ENCODE peak calls at places on chromosomes 2 and 18, in four cellular contexts. U, Y, C and J are unnamed samples.

GRCh38 chr2:216549926-216550690 is 51.5 kb downstream of the RPL37A start:
- ATAC-seq in U (no peak), Y (no peak), C (no peak), J (no peak)

GRCh38 chr2:176504431-176504830 is 235.2 kb downstream of the MTX2 start:
- ATAC-seq in U (no peak), Y (no peak), C (no peak), J (no peak)

GRCh38 chr18:45324489-45325111 is 290.7 kb upstream of the SLC14A2 start:
- ATAC-seq in U (no peak), Y (peak; percentile 60), C (no peak), J (no peak)

GRCh38 chr18:22980394-22980793 is 47.3 kb downstream of the RBBP8 start:
- ATAC-seq in U (no peak), Y (no peak), C (no peak), J (no peak)

GRCh38 chr2:73931531-73932500 is 5.1 kb downstream of the DGUOK start:
- ATAC-seq in U (peak; percentile 84), Y (peak; percentile 34), C (no peak), J (peak; percentile 38)

GRCh38 chr2:12177995-12178760 is 431.7 kb downstream of the LPIN1 start:
- ATAC-seq in U (no peak), Y (no peak), C (peak; percentile 54), J (no peak)

GRCh38 chr2:1618191-1618961 is 125.9 kb downstream of the PXDN start:
- ATAC-seq in U (no peak), Y (no peak), C (no peak), J (no peak)

GRCh38 chr18:35611518-35611917 is 30.0 kb downstream of the GALNT1 start:
- ATAC-seq in U (no peak), Y (no peak), C (no peak), J (no peak)

GRCh38 chr2:65017335-65017734 is 28.1 kb downstream of the SLC1A4 start:
- ATAC-seq in U (no peak), Y (peak; percentile 76), C (no peak), J (peak; percentile 52)

GRCh38 chr2:69216535-69217332 is 170.3 kb downstream of the GFPT1 start:
- ATAC-seq in U (no peak), Y (no peak), C (no peak), J (no peak)

GRCh38 chr2:198717451-198717850 is 740.3 kb downstream of the SATB2 start:
- ATAC-seq in U (no peak), Y (no peak), C (no peak), J (no peak)

GRCh38 chr2:205051417-205051816 is 506.1 kb downstream of the PARD3B start:
- ATAC-seq in U (no peak), Y (no peak), C (no peak), J (no peak)